ENCODE peak calls at places on chromosome X, in seven cellular contexts. G, R, P, O, J, W and E are unnamed samples.

GRCh38 chrX:9765737-9766098 is at the start of gene GPR143:
- DNase-seq in G (no peak), R (no peak), P (no peak), O (no peak), J (no peak), W (no peak), E (no peak)

GRCh38 chrX:53445977-53446376 is 11.8 kb upstream of the HSD17B10 start:
- DNase-seq in G (no peak), R (no peak), P (no peak), O (peak; percentile 38), J (peak; percentile 36), W (peak; percentile 54), E (no peak)

GRCh38 chrX:95248386-95248785 is 1436.3 kb upstream of the DIAPH2 start:
- DNase-seq in G (no peak), R (no peak), P (no peak), O (no peak), J (no peak), W (no peak), E (no peak)

GRCh38 chrX:13377537-13377936 is 57.7 kb upstream of the ATXN3L start:
- DNase-seq in G (no peak), R (no peak), P (no peak), O (peak; percentile 57), J (no peak), W (peak; percentile 90), E (peak; percentile 32)

GRCh38 chrX:49761481-49761880 is 65.7 kb upstream of the PAGE1 start:
- DNase-seq in G (no peak), R (no peak), P (no peak), O (no peak), J (peak; percentile 16), W (peak; percentile 21), E (no peak)

GRCh38 chrX:121308276-121308805 is 260.9 kb downstream of the GLUD2 start:
- DNase-seq in G (no peak), R (no peak), P (no peak), O (peak; percentile 59), J (peak; percentile 6), W (peak; percentile 76), E (no peak)

GRCh38 chrX:43349363-43349762 is 306.7 kb upstream of the MAOA start:
- DNase-seq in G (no peak), R (no peak), P (no peak), O (peak; percentile 11), J (peak; percentile 24), W (peak; percentile 43), E (peak; percentile 3)

GRCh38 chrX:64229145-64229544 is 1.3 kb downstream of the ASB12 start:
- DNase-seq in G (no peak), R (no peak), P (no peak), O (no peak), J (no peak), W (no peak), E (no peak)

GRCh38 chrX:50071507-50071906 is 129.3 kb downstream of the AKAP4 start:
- DNase-seq in G (no peak), R (no peak), P (no peak), O (no peak), J (no peak), W (no peak), E (no peak)

GRCh38 chrX:40402771-40403533 is 177.8 kb upstream of the ATP6AP2 start:
- DNase-seq in G (no peak), R (no peak), P (peak; percentile 84), O (peak; percentile 42), J (no peak), W (peak; percentile 30), E (no peak)

GRCh38 chrX:12891167-12891566 is 15.3 kb upstream of the TLR8 start:
- DNase-seq in G (no peak), R (no peak), P (no peak), O (no peak), J (no peak), W (no peak), E (no peak)

GRCh38 chrX:154991039-154991438 is 31.5 kb downstream of the F8 start:
- DNase-seq in G (no peak), R (no peak), P (no peak), O (no peak), J (no peak), W (no peak), E (no peak)

GRCh38 chrX:138745215-138745614 is 33.7 kb upstream of the FGF13 start:
- DNase-seq in G (peak; percentile 30), R (no peak), P (no peak), O (peak; percentile 57), J (peak; percentile 51), W (peak; percentile 60), E (no peak)

GRCh38 chrX:138026211-138026610 is 460.3 kb downstream of the ZIC3 start:
- DNase-seq in G (no peak), R (no peak), P (no peak), O (no peak), J (no peak), W (no peak), E (no peak)

GRCh38 chrX:74119016-74119910 is 184.7 kb upstream of the ZCCHC13 start:
- DNase-seq in G (no peak), R (no peak), P (no peak), O (peak; percentile 54), J (no peak), W (peak; percentile 33), E (no peak)

GRCh38 chrX:81377329-81377728 is 175.4 kb downstream of the SH3BGRL start:
- DNase-seq in G (no peak), R (no peak), P (no peak), O (peak; percentile 3), J (peak; percentile 2), W (peak; percentile 53), E (no peak)

GRCh38 chrX:149630681-149631292 is 805 bp downstream of the TMEM185A start:
- DNase-seq in G (no peak), R (no peak), P (no peak), O (peak; percentile 19), J (no peak), W (peak; percentile 55), E (peak; percentile 19)
- TF ChIP-seq CTCF in G (peak; percentile 28), R (no peak), P (no peak), O (peak; percentile 45), J (no peak), W (peak; percentile 29), E (no peak)

GRCh38 chrX:103464071-103464773 is 55.1 kb downstream of the RAB40A start:
- DNase-seq in G (no peak), R (no peak), P (no peak), O (peak; percentile 25), J (peak; percentile 22), W (peak; percentile 67), E (peak; percentile 4)
- TF ChIP-seq CTCF in G (peak; percentile 46), R (peak; percentile 41), P (peak; percentile 32), O (peak; percentile 70), J (no peak), W (peak; percentile 55), E (no peak)

GRCh38 chrX:38000706-38001105 is 5.6 kb upstream of the SYTL5 start:
- DNase-seq in G (no peak), R (no peak), P (no peak), O (no peak), J (no peak), W (no peak), E (no peak)

GRCh38 chrX:37998586-37999267 is 7.6 kb upstream of the SYTL5 start:
- DNase-seq in G (no peak), R (no peak), P (no peak), O (peak; percentile 56), J (no peak), W (peak; percentile 47), E (no peak)

GRCh38 chrX:37997096-37997495 is 9.3 kb upstream of the SYTL5 start:
- DNase-seq in G (no peak), R (no peak), P (no peak), O (no peak), J (no peak), W (no peak), E (no peak)

GRCh38 chrX:37993857-37994619 is 12.3 kb upstream of the SYTL5 start:
- DNase-seq in G (no peak), R (peak; percentile 19), P (no peak), O (no peak), J (no peak), W (no peak), E (no peak)

DNA sequence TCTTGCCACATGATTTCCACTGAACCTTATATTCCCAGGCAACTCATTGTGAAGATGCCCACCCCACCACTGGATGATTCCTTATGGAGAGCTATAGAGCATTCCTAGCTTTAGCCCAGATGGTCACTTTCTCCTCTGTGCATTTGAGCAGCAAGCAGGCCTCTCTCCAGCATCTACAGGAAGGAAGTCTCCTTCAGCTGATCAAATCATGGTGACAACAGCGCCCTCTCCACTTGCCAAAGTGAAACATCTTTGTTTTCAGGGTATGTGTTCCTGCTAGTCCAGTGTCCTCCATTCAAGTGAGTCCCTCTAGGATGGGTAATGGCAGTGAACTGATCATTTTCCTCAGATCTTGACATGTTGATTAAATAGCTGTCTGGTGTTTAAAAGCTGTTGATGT is 10.9 kb upstream of the SYTL5 start:
- DNase-seq in G (no peak), R (no peak), P (no peak), O (no peak), J (no peak), W (no peak), E (no peak)
- TF ChIP-seq CTCF in G (no peak), R (no peak), P (no peak), O (no peak), J (no peak), W (no peak), E (no peak)

GRCh38 chrX:30343206-30343605 is 34.0 kb upstream of the NR0B1 start:
- DNase-seq in G (no peak), R (no peak), P (no peak), O (no peak), J (no peak), W (no peak), E (no peak)
- TF ChIP-seq CTCF in G (peak; percentile 32), R (no peak), P (no peak), O (no peak), J (no peak), W (no peak), E (no peak)

DNA sequence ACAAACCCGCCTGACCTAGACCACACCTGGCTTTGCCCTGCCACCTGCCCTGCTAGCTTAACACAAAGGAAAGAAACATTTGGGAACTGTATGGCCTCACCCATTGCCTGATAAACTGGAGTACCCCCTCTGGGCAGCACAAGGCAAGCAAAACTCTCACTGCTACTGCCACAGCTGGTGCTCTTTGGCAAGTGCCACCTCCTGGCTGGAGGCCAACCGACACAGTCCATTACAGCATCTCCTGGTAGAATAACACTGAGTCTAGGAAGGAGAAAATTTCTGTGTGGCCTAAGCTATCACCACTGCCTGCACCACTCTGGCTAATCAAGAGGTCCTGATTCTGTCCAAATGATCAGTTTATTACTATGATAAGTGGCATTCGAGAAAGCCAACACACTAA is 18.9 kb upstream of the SPANXN3 start:
- DNase-seq in G (no peak), R (no peak), P (no peak), O (no peak), J (no peak), W (no peak), E (peak; percentile 26)
- TF ChIP-seq CTCF in G (no peak), R (no peak), P (no peak), O (no peak), J (no peak), W (no peak), E (no peak)

GRCh38 chrX:107777536-107777832 is at the start of gene NCBP2L:
- DNase-seq in G (no peak), R (no peak), P (no peak), O (no peak), J (no peak), W (no peak), E (no peak)
- TF ChIP-seq CTCF in G (no peak), R (no peak), P (no peak), O (no peak), J (no peak), W (no peak), E (no peak)